ENCODE peak calls at places on chromosomes 6 and 20, in six cellular contexts. I is coronary artery, H is Calu3, Q is astrocyte of the spinal cord, F is right lobe of liver, A is glutamatergic neuron. R is an unnamed sample.

GRCh38 chr6:118774596-118774995 is 119.4 kb upstream of the ASF1A start:
- DNase-seq in I (no peak), H (no peak), Q (no peak), F (no peak), A (no peak), R (no peak)

GRCh38 chr6:106076139-106076538 is 10.0 kb upstream of the PRDM1 start:
- DNase-seq in I (no peak), H (no peak), Q (no peak), F (no peak), A (no peak), R (no peak)

GRCh38 chr20:25009218-25010145 is 16.9 kb upstream of the APMAP start:
- DNase-seq in I (peak), H (no peak), Q (no peak), F (peak), A (no peak), R (no peak)

GRCh38 chr6:17505062-17505476 is 95.0 kb upstream of the FAM8A1 start:
- DNase-seq in I (no peak), H (no peak), Q (peak), F (no peak), A (no peak), R (no peak)

GRCh38 chr20:15818651-15819071 is 754.6 kb downstream of the KIF16B start:
- DNase-seq in I (no peak), H (peak), Q (no peak), F (peak), A (no peak), R (no peak)

GRCh38 chr6:141103246-141103645 is 1029.5 kb upstream of the GJE1 start:
- DNase-seq in I (no peak), H (no peak), Q (peak), F (no peak), A (no peak), R (no peak)

GRCh38 chr6:70370496-70370895 is 42.8 kb upstream of the FAM135A start:
- DNase-seq in I (no peak), H (no peak), Q (no peak), F (no peak), A (no peak), R (no peak)

GRCh38 chr6:18263561-18264337 is 581 bp downstream of the DEK start:
- DNase-seq in I (peak), H (peak), Q (peak), F (peak), A (peak), R (no peak)

GRCh38 chr20:33798444-33798843 is 12.7 kb upstream of the CHMP4B start:
- DNase-seq in I (no peak), H (no peak), Q (no peak), F (no peak), A (no peak), R (no peak)

GRCh38 chr20:61954276-61955021 is 111.2 kb downstream of the TAF4 start:
- DNase-seq in I (no peak), H (no peak), Q (no peak), F (peak), A (no peak), R (peak)

GRCh38 chr6:67501738-67502137 is 1133.3 kb upstream of the ADGRB3 start:
- DNase-seq in I (no peak), H (no peak), Q (no peak), F (no peak), A (no peak), R (no peak)

GRCh38 chr6:137646506-137646905 is 152.3 kb upstream of the OLIG3 start:
- DNase-seq in I (no peak), H (no peak), Q (no peak), F (no peak), A (no peak), R (no peak)

GRCh38 chr20:57205625-57206219 is 60.7 kb downstream of the BMP7 start:
- DNase-seq in I (no peak), H (no peak), Q (peak), F (no peak), A (no peak), R (no peak)

GRCh38 chr6:121794630-121795029 is 359.2 kb downstream of the GJA1 start:
- DNase-seq in I (no peak), H (peak), Q (peak), F (no peak), A (no peak), R (no peak)

GRCh38 chr20:35447082-35447789 is 8.2 kb upstream of the CEP250 start:
- DNase-seq in I (no peak), H (peak), Q (peak), F (peak), A (peak), R (no peak)

GRCh38 chr20:57627972-57628650 is 7.9 kb upstream of the ZBP1 start:
- DNase-seq in I (peak), H (no peak), Q (peak), F (no peak), A (no peak), R (no peak)

GRCh38 chr6:3438190-3439167 is 18.4 kb downstream of the SLC22A23 start:
- DNase-seq in I (no peak), H (no peak), Q (peak), F (no peak), A (peak), R (no peak)

GRCh38 chr6:52503853-52504777 is 72.7 kb downstream of the TRAM2 start:
- DNase-seq in I (peak), H (peak), Q (peak), F (peak), A (no peak), R (peak)

GRCh38 chr6:26536571-26537159 is 1.5 kb upstream of the HMGN4 start:
- DNase-seq in I (no peak), H (no peak), Q (peak), F (no peak), A (no peak), R (no peak)

GRCh38 chr6:16200231-16200941 is 38.0 kb upstream of the GMPR start:
- DNase-seq in I (no peak), H (no peak), Q (peak), F (no peak), A (no peak), R (no peak)

GRCh38 chr6:49607391-49607982 is 29.2 kb downstream of the RHAG start:
- DNase-seq in I (no peak), H (no peak), Q (no peak), F (no peak), A (no peak), R (no peak)
- TF ChIP-seq CTCF in I (no peak), H (no peak), Q (no peak), F (no peak), A (peak), R (peak)

GRCh38 chr20:22437354-22437753 is 147.0 kb downstream of the FOXA2 start:
- DNase-seq in I (no peak), H (no peak), Q (no peak), F (no peak), A (no peak), R (no peak)

GRCh38 chr20:22438346-22438745 is 146.0 kb downstream of the FOXA2 start:
- DNase-seq in I (no peak), H (no peak), Q (no peak), F (no peak), A (no peak), R (no peak)

GRCh38 chr20:22442318-22442717 is 142.1 kb downstream of the FOXA2 start:
- DNase-seq in I (no peak), H (no peak), Q (no peak), F (no peak), A (no peak), R (no peak)

GRCh38 chr20:22438926-22439325 is 145.4 kb downstream of the FOXA2 start:
- DNase-seq in I (no peak), H (no peak), Q (no peak), F (no peak), A (no peak), R (no peak)
- TF ChIP-seq CTCF in I (no peak), H (no peak), Q (peak), F (no peak), A (no peak), R (no peak)

GRCh38 chr6:47072667-47073066 is 30.5 kb upstream of the ADGRF1 start:
- DNase-seq in I (no peak), H (no peak), Q (no peak), F (no peak), A (no peak), R (no peak)

GRCh38 chr6:47075168-47075567 is 33.0 kb upstream of the ADGRF1 start:
- DNase-seq in I (no peak), H (no peak), Q (no peak), F (no peak), A (no peak), R (no peak)

GRCh38 chr6:47071681-47072080 is 29.5 kb upstream of the ADGRF1 start:
- DNase-seq in I (no peak), H (no peak), Q (no peak), F (no peak), A (no peak), R (no peak)

GRCh38 chr6:47075741-47076421 is 33.7 kb upstream of the ADGRF1 start:
- DNase-seq in I (no peak), H (no peak), Q (peak), F (no peak), A (no peak), R (no peak)

GRCh38 chr6:47073125-47074110 is 31.3 kb upstream of the ADGRF1 start:
- DNase-seq in I (no peak), H (no peak), Q (no peak), F (no peak), A (no peak), R (no peak)
- TF ChIP-seq CTCF in I (no peak), H (no peak), Q (peak), F (peak), A (peak), R (peak)

DNA sequence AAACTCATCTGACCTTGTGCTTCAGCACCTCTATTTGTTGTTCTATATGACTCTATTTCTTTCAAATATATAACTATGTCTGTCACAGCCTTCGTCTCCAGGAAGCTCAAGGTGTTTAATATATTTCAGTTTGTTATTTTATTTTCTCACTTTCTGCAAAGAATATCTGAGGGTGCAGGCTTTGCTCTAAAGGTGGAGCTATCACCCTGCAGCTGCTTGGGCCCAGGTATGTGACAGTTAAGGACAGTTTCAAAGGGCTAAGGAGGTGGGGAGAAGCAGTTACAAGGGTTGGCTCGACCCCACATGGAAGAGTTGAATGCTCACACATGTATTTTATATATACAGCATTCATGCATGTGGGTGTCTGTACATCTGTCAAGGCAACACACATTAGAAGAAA is 405.6 kb downstream of the BTBD9 start:
- DNase-seq in I (no peak), H (no peak), Q (no peak), F (no peak), A (no peak), R (no peak)
- TF ChIP-seq CTCF in I (no peak), H (no peak), Q (no peak), F (no peak), A (no peak), R (no peak)

GRCh38 chr20:21125072-21125848 is 622 bp upstream of the KIZ start:
- DNase-seq in I (no peak), H (peak), Q (no peak), F (peak), A (peak), R (no peak)

GRCh38 chr20:21129861-21130260 is 4.0 kb downstream of the KIZ start:
- DNase-seq in I (no peak), H (no peak), Q (no peak), F (no peak), A (no peak), R (no peak)

GRCh38 chr20:21127201-21127981 is 1.5 kb downstream of the KIZ start:
- DNase-seq in I (no peak), H (no peak), Q (no peak), F (no peak), A (no peak), R (no peak)

GRCh38 chr20:21124190-21124589 is 1.7 kb upstream of the KIZ start:
- DNase-seq in I (no peak), H (no peak), Q (no peak), F (no peak), A (no peak), R (no peak)

GRCh38 chr20:21125849-21126840 is at the start of gene KIZ:
- DNase-seq in I (peak), H (peak), Q (peak), F (peak), A (peak), R (peak)
- TF ChIP-seq CTCF in I (no peak), H (no peak), Q (peak), F (peak), A (peak), R (peak)

DNA sequence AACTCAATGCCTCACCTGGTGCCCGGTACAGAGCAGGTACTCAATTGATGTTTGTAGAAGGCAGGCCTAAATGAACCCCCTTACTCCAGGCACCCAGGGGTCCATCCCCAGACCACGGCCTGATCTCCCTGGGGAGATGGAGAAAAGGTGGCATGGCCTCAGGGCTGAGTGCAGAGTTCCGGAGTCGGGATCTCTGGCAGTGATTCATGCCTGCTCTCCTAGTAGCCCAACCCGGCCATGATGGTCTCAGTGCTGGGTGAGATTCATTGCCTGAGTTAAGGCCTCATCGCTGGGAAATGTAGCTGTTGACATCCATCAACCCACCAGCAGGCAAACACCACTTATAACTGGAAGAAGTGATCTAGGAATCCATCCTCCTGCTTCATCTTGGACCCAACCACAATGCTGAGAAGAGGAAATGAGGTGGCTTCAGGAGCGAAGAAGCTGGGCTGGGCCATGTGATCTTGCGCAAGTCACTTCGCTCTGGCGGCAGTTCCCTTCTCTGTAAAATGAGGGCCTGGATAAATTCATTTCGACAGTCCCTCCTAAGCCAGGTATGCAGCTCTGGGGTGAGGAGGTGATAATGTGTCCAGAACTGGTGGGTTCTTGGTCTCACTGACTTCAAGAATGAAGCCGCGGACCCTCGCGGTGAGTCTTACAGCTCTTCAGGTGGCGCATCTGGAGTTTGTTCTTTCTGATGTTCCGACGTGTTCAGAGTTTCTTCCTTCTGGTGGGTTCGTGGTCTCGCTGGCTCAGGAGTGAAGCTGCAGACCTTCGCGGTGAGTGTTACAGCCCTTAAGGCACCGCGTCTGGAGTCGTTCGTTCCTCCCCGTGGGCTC is 24.7 kb downstream of the ETV7 start:
- DNase-seq in I (no peak), H (no peak), Q (no peak), F (no peak), A (no peak), R (no peak)
- TF ChIP-seq CTCF in I (no peak), H (no peak), Q (no peak), F (no peak), A (no peak), R (no peak)

DNA sequence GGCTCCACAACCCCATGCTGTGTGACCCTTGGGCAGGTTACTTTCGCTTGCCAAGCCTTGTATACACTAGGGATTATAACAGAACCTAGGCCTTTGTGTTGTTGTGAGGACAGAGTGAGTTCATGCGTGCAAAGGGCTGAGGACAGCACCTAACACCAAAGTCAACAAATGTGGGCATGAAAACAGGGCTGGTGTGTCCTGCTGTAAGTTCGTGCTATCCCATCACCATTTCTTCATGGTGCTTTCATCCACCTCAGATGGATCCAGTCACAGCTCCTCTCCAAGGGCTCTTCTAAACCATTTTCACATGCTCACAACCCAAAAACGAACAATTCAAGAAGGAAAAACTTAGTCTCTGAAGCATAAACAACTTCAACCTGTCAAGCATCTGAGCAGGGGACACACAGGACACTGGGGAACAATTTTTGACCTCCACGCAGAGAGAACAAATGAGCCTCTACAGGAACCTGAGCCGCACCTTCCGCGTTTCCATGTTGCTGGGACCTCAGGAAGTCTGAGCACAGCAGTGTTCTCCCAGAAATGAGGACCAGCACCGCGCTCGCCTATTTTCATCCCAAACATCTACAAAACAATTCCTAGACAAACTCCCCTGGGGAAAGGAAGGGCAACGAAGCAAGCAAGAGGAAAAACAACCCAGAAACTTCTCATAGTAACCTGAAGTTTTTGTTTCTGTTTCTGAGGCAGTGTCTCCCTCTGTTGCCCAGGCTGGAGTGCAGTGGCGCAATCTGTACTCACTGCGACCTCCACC is 3.1 kb downstream of the LRP11 start:
- DNase-seq in I (no peak), H (peak), Q (peak), F (peak), A (no peak), R (no peak)
- TF ChIP-seq CTCF in I (no peak), H (no peak), Q (peak), F (no peak), A (no peak), R (peak)

DNA sequence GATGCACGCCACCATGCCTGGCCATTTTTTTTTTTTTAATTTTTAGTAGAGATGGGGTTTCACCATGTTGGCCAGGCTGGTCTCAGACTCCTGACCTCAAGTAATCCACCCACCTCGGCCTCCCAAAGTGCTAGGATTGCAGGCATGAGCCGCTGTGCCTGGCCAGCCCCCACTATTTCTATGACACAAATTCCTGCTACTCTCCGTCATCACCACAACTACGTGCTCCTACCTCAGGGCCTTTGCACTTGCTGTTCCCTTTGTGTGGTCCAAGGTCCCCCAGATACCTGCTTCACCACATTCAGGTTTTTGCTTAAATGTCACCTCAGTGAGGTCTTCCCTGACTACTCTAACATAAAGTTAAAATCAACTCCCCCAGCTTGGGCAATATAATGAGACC is 5.2 kb upstream of the CEBPB start:
- DNase-seq in I (peak), H (no peak), Q (no peak), F (no peak), A (no peak), R (no peak)
- TF ChIP-seq CTCF in I (no peak), H (no peak), Q (no peak), F (no peak), A (no peak), R (no peak)

R was measured in chondrocyte.